ENCODE peak calls at places on chromosomes 11 and 22, in seven cellular contexts. One of them, this sample, is unnamed.

GRCh38 chr11:69444381-69445130 is 36.9 kb upstream of the LINC01488 start:
- DNase-seq in fibroblast of mammary gland: peak
- DNase-seq in fibroblast of pulmonary artery: peak
- DNase-seq in ovary: no peak
- DNase-seq in OCI-LY7: no peak
- DNase-seq in heart right ventricle: peak
- DNase-seq in stomach: no peak
- DNase-seq in this sample: peak

GRCh38 chr11:2566223-2567025 is 121.6 kb downstream of the KCNQ1 start:
- DNase-seq in OCI-LY7: no peak
- DNase-seq in fibroblast of pulmonary artery: no peak
- DNase-seq in heart right ventricle: peak
- DNase-seq in stomach: peak
- DNase-seq in ovary: peak
- DNase-seq in fibroblast of mammary gland: no peak
- DNase-seq in this sample: no peak

GRCh38 chr11:65579291-65579690 is 3.4 kb downstream of the EHBP1L1 start:
- DNase-seq in ovary: no peak
- DNase-seq in fibroblast of pulmonary artery: no peak
- DNase-seq in heart right ventricle: no peak
- DNase-seq in OCI-LY7: no peak
- DNase-seq in stomach: no peak
- DNase-seq in fibroblast of mammary gland: no peak
- DNase-seq in this sample: no peak

GRCh38 chr11:128843198-128843766 is 23.8 kb downstream of the KCNJ1 start:
- DNase-seq in heart right ventricle: no peak
- DNase-seq in OCI-LY7: no peak
- DNase-seq in fibroblast of mammary gland: no peak
- DNase-seq in ovary: no peak
- DNase-seq in stomach: no peak
- DNase-seq in fibroblast of pulmonary artery: no peak
- DNase-seq in this sample: no peak

GRCh38 chr11:90250970-90251369 is 28.1 kb upstream of the CHORDC1 start:
- DNase-seq in heart right ventricle: no peak
- DNase-seq in fibroblast of pulmonary artery: no peak
- DNase-seq in OCI-LY7: no peak
- DNase-seq in ovary: no peak
- DNase-seq in fibroblast of mammary gland: no peak
- DNase-seq in stomach: no peak
- DNase-seq in this sample: no peak

GRCh38 chr22:24706050-24706449 is 68.5 kb downstream of the PIWIL3 start:
- DNase-seq in stomach: no peak
- DNase-seq in heart right ventricle: no peak
- DNase-seq in fibroblast of mammary gland: no peak
- DNase-seq in ovary: no peak
- DNase-seq in fibroblast of pulmonary artery: peak
- DNase-seq in OCI-LY7: no peak
- DNase-seq in this sample: no peak

GRCh38 chr11:61551630-61552029 is 29.2 kb downstream of the SYT7 start:
- DNase-seq in fibroblast of mammary gland: peak
- DNase-seq in ovary: no peak
- DNase-seq in stomach: peak
- DNase-seq in heart right ventricle: peak
- DNase-seq in fibroblast of pulmonary artery: peak
- DNase-seq in OCI-LY7: no peak
- DNase-seq in this sample: no peak

GRCh38 chr22:47333625-47334024 is 571.2 kb downstream of the TBC1D22A start:
- DNase-seq in heart right ventricle: no peak
- DNase-seq in fibroblast of pulmonary artery: peak
- DNase-seq in ovary: no peak
- DNase-seq in stomach: no peak
- DNase-seq in fibroblast of mammary gland: peak
- DNase-seq in OCI-LY7: no peak
- DNase-seq in this sample: peak

GRCh38 chr11:79249341-79249993 is 191.4 kb downstream of the TENM4 start:
- DNase-seq in fibroblast of pulmonary artery: peak
- DNase-seq in OCI-LY7: no peak
- DNase-seq in ovary: no peak
- DNase-seq in stomach: no peak
- DNase-seq in fibroblast of mammary gland: peak
- DNase-seq in heart right ventricle: no peak
- DNase-seq in this sample: peak

GRCh38 chr11:61816736-61817455 is at the start of gene FADS1:
- DNase-seq in stomach: peak
- DNase-seq in heart right ventricle: peak
- DNase-seq in ovary: peak
- DNase-seq in fibroblast of pulmonary artery: peak
- DNase-seq in fibroblast of mammary gland: peak
- DNase-seq in OCI-LY7: no peak
- DNase-seq in this sample: peak

GRCh38 chr11:43360361-43361032 is 1.8 kb downstream of the TTC17 start:
- DNase-seq in fibroblast of mammary gland: peak
- DNase-seq in stomach: no peak
- DNase-seq in heart right ventricle: no peak
- DNase-seq in OCI-LY7: peak
- DNase-seq in ovary: no peak
- DNase-seq in fibroblast of pulmonary artery: peak
- DNase-seq in this sample: no peak

GRCh38 chr11:120805960-120806555 is 217.8 kb upstream of the TBCEL start:
- DNase-seq in ovary: no peak
- DNase-seq in OCI-LY7: peak
- DNase-seq in stomach: no peak
- DNase-seq in fibroblast of pulmonary artery: no peak
- DNase-seq in heart right ventricle: no peak
- DNase-seq in fibroblast of mammary gland: no peak
- DNase-seq in this sample: no peak

GRCh38 chr11:7549681-7550080 is 35.9 kb downstream of the PPFIBP2 start:
- DNase-seq in heart right ventricle: no peak
- DNase-seq in fibroblast of pulmonary artery: no peak
- DNase-seq in ovary: no peak
- DNase-seq in fibroblast of mammary gland: no peak
- DNase-seq in OCI-LY7: no peak
- DNase-seq in stomach: no peak
- DNase-seq in this sample: no peak

GRCh38 chr11:2314525-2315394 is 12.9 kb downstream of the TSPAN32 start:
- DNase-seq in ovary: peak
- DNase-seq in heart right ventricle: peak
- DNase-seq in fibroblast of pulmonary artery: peak
- DNase-seq in OCI-LY7: no peak
- DNase-seq in stomach: peak
- DNase-seq in fibroblast of mammary gland: peak
- DNase-seq in this sample: no peak

GRCh38 chr11:35034401-35034800 is 104.6 kb upstream of the CD44 start:
- DNase-seq in stomach: no peak
- DNase-seq in ovary: no peak
- DNase-seq in heart right ventricle: no peak
- DNase-seq in OCI-LY7: no peak
- DNase-seq in fibroblast of pulmonary artery: no peak
- DNase-seq in fibroblast of mammary gland: no peak
- DNase-seq in this sample: no peak

GRCh38 chr11:86499723-86500129 is 125.0 kb downstream of the CCDC81 start:
- DNase-seq in OCI-LY7: no peak
- DNase-seq in fibroblast of mammary gland: no peak
- DNase-seq in stomach: peak
- DNase-seq in fibroblast of pulmonary artery: no peak
- DNase-seq in ovary: no peak
- DNase-seq in heart right ventricle: no peak
- DNase-seq in this sample: no peak

GRCh38 chr11:132312616-132313210 is 942.3 kb downstream of the NTM start:
- DNase-seq in OCI-LY7: peak
- DNase-seq in fibroblast of pulmonary artery: peak
- DNase-seq in fibroblast of mammary gland: peak
- DNase-seq in stomach: no peak
- DNase-seq in ovary: no peak
- DNase-seq in heart right ventricle: no peak
- DNase-seq in this sample: peak

GRCh38 chr22:50175921-50176849 is 5.7 kb downstream of the PANX2 start:
- DNase-seq in OCI-LY7: no peak
- DNase-seq in heart right ventricle: no peak
- DNase-seq in fibroblast of pulmonary artery: no peak
- DNase-seq in stomach: no peak
- DNase-seq in ovary: no peak
- DNase-seq in fibroblast of mammary gland: no peak
- DNase-seq in this sample: no peak

GRCh38 chr11:4102711-4103110 is 8.1 kb downstream of the RRM1 start:
- DNase-seq in OCI-LY7: no peak
- DNase-seq in fibroblast of mammary gland: no peak
- DNase-seq in stomach: no peak
- DNase-seq in heart right ventricle: no peak
- DNase-seq in ovary: no peak
- DNase-seq in fibroblast of pulmonary artery: no peak
- DNase-seq in this sample: no peak

GRCh38 chr11:57407521-57407920 is 17.1 kb upstream of the PRG2 start:
- DNase-seq in fibroblast of mammary gland: no peak
- DNase-seq in heart right ventricle: no peak
- DNase-seq in OCI-LY7: no peak
- DNase-seq in stomach: no peak
- DNase-seq in fibroblast of pulmonary artery: no peak
- DNase-seq in ovary: no peak
- DNase-seq in this sample: no peak

GRCh38 chr11:12824281-12825041 is 150.2 kb downstream of the TEAD1 start:
- DNase-seq in ovary: no peak
- DNase-seq in fibroblast of mammary gland: no peak
- DNase-seq in OCI-LY7: no peak
- DNase-seq in stomach: peak
- DNase-seq in heart right ventricle: no peak
- DNase-seq in fibroblast of pulmonary artery: no peak
- DNase-seq in this sample: no peak

GRCh38 chr11:12386309-12386708 is 8.9 kb downstream of the PARVA start:
- DNase-seq in heart right ventricle: no peak
- DNase-seq in OCI-LY7: no peak
- DNase-seq in ovary: no peak
- DNase-seq in fibroblast of pulmonary artery: no peak
- DNase-seq in fibroblast of mammary gland: no peak
- DNase-seq in stomach: no peak
- DNase-seq in this sample: no peak

GRCh38 chr11:119318240-119319135 is 1.6 kb upstream of the MCAM start:
- DNase-seq in heart right ventricle: no peak
- DNase-seq in stomach: no peak
- DNase-seq in fibroblast of pulmonary artery: peak
- DNase-seq in fibroblast of mammary gland: peak
- DNase-seq in ovary: no peak
- DNase-seq in OCI-LY7: peak
- DNase-seq in this sample: peak

GRCh38 chr11:118896472-118896913 is 12.8 kb downstream of the CXCR5 start:
- DNase-seq in fibroblast of pulmonary artery: no peak
- DNase-seq in OCI-LY7: peak
- DNase-seq in heart right ventricle: no peak
- DNase-seq in fibroblast of mammary gland: no peak
- DNase-seq in stomach: no peak
- DNase-seq in ovary: peak
- DNase-seq in this sample: no peak

GRCh38 chr11:33970984-33971466 is 79.1 kb upstream of the LMO2 start:
- DNase-seq in stomach: peak
- DNase-seq in fibroblast of pulmonary artery: peak
- DNase-seq in fibroblast of mammary gland: peak
- DNase-seq in ovary: no peak
- DNase-seq in OCI-LY7: peak
- DNase-seq in heart right ventricle: no peak
- DNase-seq in this sample: peak

GRCh38 chr11:88308576-88308975 is 29.0 kb downstream of the CTSC start:
- DNase-seq in fibroblast of pulmonary artery: no peak
- DNase-seq in OCI-LY7: no peak
- DNase-seq in stomach: no peak
- DNase-seq in fibroblast of mammary gland: no peak
- DNase-seq in heart right ventricle: no peak
- DNase-seq in ovary: no peak
- DNase-seq in this sample: no peak

GRCh38 chr11:102010776-102011500 is 36.3 kb upstream of the CFAP300 start:
- DNase-seq in fibroblast of pulmonary artery: peak
- DNase-seq in heart right ventricle: peak
- DNase-seq in OCI-LY7: no peak
- DNase-seq in stomach: peak
- DNase-seq in ovary: no peak
- DNase-seq in fibroblast of mammary gland: peak
- DNase-seq in this sample: peak

DNA sequence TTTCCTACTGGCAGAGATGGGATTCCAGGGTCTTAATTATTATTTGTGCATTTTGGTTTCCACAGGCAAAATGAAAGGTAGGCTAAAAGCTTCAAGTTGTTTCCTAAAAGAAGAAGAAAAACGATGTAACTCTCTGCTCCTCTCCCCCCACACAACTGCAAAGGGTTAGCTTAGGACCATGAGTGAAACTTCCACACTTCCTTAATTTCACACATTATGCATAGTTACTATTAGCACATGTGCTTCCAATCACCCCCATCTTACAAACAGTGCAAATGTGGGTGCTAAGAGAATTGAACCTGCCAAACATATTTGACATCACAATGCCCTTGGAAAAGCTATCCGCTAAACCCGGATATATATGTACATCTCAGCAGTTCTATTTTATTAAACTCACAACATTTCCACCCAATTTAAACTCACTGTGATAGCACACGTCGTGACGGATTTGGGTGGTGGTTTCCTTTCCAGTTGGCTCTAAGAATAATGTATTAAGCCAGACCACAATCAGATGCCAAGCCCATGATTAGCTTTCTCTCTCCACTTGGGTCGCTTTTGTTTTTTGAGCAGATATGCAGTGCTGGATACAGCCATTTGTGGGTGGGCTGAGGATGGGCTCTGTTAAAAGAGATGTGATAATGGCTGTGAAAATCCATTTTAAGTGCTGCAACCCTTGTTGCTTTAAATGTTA is 245.0 kb upstream of the POU2AF2 start:
- DNase-seq in heart right ventricle: no peak
- DNase-seq in ovary: no peak
- DNase-seq in fibroblast of mammary gland: peak
- DNase-seq in stomach: no peak
- DNase-seq in OCI-LY7: no peak
- DNase-seq in fibroblast of pulmonary artery: peak
- DNase-seq in this sample: no peak
- H3K4me3 ChIP-seq in heart right ventricle: no peak
- H3K4me3 ChIP-seq in ovary: no peak
- H3K4me3 ChIP-seq in fibroblast of mammary gland: no peak
- H3K4me3 ChIP-seq in stomach: no peak
- H3K4me3 ChIP-seq in OCI-LY7: no peak
- H3K4me3 ChIP-seq in fibroblast of pulmonary artery: no peak
- H3K4me3 ChIP-seq in this sample: no peak

GRCh38 chr11:70804174-70804855 is 406.0 kb downstream of the CTTN start:
- DNase-seq in stomach: no peak
- DNase-seq in fibroblast of mammary gland: no peak
- DNase-seq in OCI-LY7: no peak
- DNase-seq in fibroblast of pulmonary artery: no peak
- DNase-seq in heart right ventricle: no peak
- DNase-seq in ovary: no peak
- DNase-seq in this sample: no peak
- TF ChIP-seq CTCF in stomach: no peak
- TF ChIP-seq CTCF in fibroblast of mammary gland: no peak
- TF ChIP-seq CTCF in OCI-LY7: no peak
- TF ChIP-seq CTCF in fibroblast of pulmonary artery: no peak
- TF ChIP-seq CTCF in heart right ventricle: no peak
- TF ChIP-seq CTCF in ovary: no peak
- TF ChIP-seq CTCF in this sample: no peak

GRCh38 chr11:64253043-64253442 is 1.7 kb downstream of the PLCB3 start:
- DNase-seq in ovary: no peak
- DNase-seq in heart right ventricle: no peak
- DNase-seq in OCI-LY7: no peak
- DNase-seq in fibroblast of pulmonary artery: no peak
- DNase-seq in fibroblast of mammary gland: no peak
- DNase-seq in stomach: no peak
- DNase-seq in this sample: no peak
- H3K4me3 ChIP-seq in ovary: no peak
- H3K4me3 ChIP-seq in heart right ventricle: no peak
- H3K4me3 ChIP-seq in OCI-LY7: no peak
- H3K4me3 ChIP-seq in fibroblast of pulmonary artery: peak
- H3K4me3 ChIP-seq in fibroblast of mammary gland: no peak
- H3K4me3 ChIP-seq in stomach: no peak
- H3K4me3 ChIP-seq in this sample: no peak

GRCh38 chr22:43922123-43922522 is 1.5 kb upstream of the PNPLA3 start:
- DNase-seq in heart right ventricle: no peak
- DNase-seq in stomach: no peak
- DNase-seq in ovary: no peak
- DNase-seq in fibroblast of mammary gland: no peak
- DNase-seq in OCI-LY7: no peak
- DNase-seq in fibroblast of pulmonary artery: no peak
- DNase-seq in this sample: no peak
- TF ChIP-seq CTCF in heart right ventricle: no peak
- TF ChIP-seq CTCF in stomach: no peak
- TF ChIP-seq CTCF in ovary: no peak
- TF ChIP-seq CTCF in fibroblast of mammary gland: no peak
- TF ChIP-seq CTCF in OCI-LY7: peak
- TF ChIP-seq CTCF in fibroblast of pulmonary artery: peak
- TF ChIP-seq CTCF in this sample: no peak

This sample was measured in bronchial epithelial cell.